ENCODE peak calls at places on chromosomes 16 and 17, in four cellular contexts. D, N, P and Y are unnamed samples. For H3K9me3, the result is how much of the 10 kb centered on the place peaks cover.

GRCh38 chr16:30997000-30997886 is 12.2 kb downstream of the HSD3B7 start:
- DNase-seq in N (peak), D (peak), P (peak), Y (no peak)

GRCh38 chr16:82735696-82736095 is 108.9 kb downstream of the CDH13 start:
- DNase-seq in N (no peak), D (no peak), P (no peak), Y (no peak)

GRCh38 chr16:50183316-50183715 is 30.2 kb downstream of the TENT4B start:
- DNase-seq in N (no peak), P (no peak), D (no peak), Y (no peak)

GRCh38 chr16:1159973-1160772 is 7.3 kb downstream of the CACNA1H start:
- DNase-seq in D (no peak), N (no peak), P (no peak), Y (no peak)

GRCh38 chr16:86823895-86824671 is 245.7 kb downstream of the FOXL1 start:
- DNase-seq in N (no peak), D (no peak), P (no peak), Y (no peak)

GRCh38 chr17:82874011-82874835 is 34.4 kb upstream of the ZNF750 start:
- DNase-seq in D (peak), P (peak), N (peak), Y (no peak)

GRCh38 chr17:20988001-20988641 is 54.7 kb downstream of the USP22 start:
- DNase-seq in D (no peak), P (no peak), N (no peak), Y (no peak)

GRCh38 chr17:48587276-48588073 is 2.6 kb downstream of the HOXB3 start:
- DNase-seq in P (no peak), N (no peak), D (no peak), Y (no peak)

GRCh38 chr17:66526827-66527226 is 224.4 kb downstream of the PRKCA start:
- DNase-seq in D (no peak), N (no peak), P (no peak), Y (no peak)

GRCh38 chr16:49972280-49972679 is 52.7 kb upstream of the CNEP1R1 start:
- DNase-seq in D (no peak), N (no peak), P (no peak), Y (no peak)

GRCh38 chr17:48825446-48826381 is 5.1 kb upstream of the CALCOCO2 start:
- DNase-seq in P (no peak), D (no peak), N (no peak), Y (no peak)

GRCh38 chr16:4021070-4021779 is 95.0 kb downstream of the ADCY9 start:
- DNase-seq in D (peak), P (peak), N (no peak), Y (no peak)

GRCh38 chr16:27313422-27314160 is at the start of gene IL4R:
- DNase-seq in P (peak), D (peak), N (peak), Y (no peak)

GRCh38 chr17:62723842-62724241 is 84.3 kb downstream of the MARCHF10 start:
- DNase-seq in P (no peak), D (no peak), N (no peak), Y (no peak)

GRCh38 chr17:62722625-62723024 is 85.5 kb downstream of the MARCHF10 start:
- DNase-seq in P (no peak), N (no peak), D (no peak), Y (no peak)

GRCh38 chr17:62727916-62728672 is 80.0 kb downstream of the MARCHF10 start:
- DNase-seq in D (no peak), P (no peak), N (no peak), Y (no peak)

GRCh38 chr17:62725791-62726249 is 82.3 kb downstream of the MARCHF10 start:
- DNase-seq in P (no peak), D (no peak), N (no peak), Y (no peak)

DNA sequence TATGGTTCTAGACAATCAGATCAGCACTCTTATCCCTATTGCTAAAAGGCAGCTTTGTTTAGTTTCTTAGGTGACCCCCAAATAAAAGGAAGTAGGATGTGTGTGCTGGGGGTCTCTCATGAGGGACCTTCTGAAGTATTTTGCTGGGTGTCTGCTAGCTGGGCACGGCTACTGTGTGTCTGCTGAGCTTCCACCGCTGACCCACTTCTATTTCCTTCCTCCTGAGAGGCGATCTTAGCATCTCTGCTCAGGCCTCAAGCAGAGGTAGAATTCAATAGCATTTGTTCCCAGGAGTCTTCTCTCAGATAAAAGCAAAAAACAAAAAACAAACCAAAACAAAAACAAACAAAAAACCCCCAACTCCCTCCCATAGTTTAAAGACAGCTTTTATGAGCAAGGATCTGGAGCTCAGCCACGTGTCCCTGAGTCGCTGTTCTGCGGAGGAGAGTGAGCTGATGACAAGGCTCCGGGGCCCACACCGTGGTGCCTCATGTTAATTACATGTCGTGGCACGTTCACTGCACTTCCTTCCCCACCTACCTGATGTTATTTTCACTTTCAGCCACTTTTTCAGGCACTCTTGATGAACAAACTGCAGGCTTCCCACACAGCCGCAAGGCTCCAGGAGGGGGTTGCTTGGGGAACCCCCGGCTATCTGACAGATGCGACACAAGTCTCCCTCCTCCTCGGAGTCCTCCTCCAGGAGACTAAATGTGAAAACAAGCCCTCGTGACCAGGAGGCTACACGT is 83.5 kb downstream of the MARCHF10 start:
- DNase-seq in P (no peak), N (no peak), D (no peak), Y (no peak)
- H3K4me3 ChIP-seq in P (no peak), N (no peak), D (no peak), Y (peak)

DNA sequence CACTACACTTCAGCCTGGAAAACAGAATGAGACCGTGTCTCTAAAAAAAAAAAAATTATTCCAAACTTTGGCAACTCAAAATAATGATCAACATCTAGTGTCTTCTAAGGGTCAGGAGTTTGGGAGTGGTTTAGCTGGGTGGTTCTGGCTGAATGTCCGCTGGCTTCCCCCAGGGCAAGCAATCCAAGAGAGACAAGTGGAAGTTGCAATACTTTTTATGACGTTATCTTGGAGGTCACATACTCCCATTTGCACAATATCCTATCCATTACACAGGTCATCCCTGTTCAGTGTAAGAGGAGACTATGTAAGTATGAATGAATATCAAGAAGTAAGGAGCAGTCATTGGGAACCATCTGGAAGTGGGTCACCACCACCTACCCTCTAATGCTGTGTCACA is 15.2 kb upstream of the CLEC3A start:
- DNase-seq in D (no peak), N (no peak), P (no peak), Y (no peak)
- H3K9me3 ChIP-seq in D (under half), N (under half), P (under half), Y (under half)

DNA sequence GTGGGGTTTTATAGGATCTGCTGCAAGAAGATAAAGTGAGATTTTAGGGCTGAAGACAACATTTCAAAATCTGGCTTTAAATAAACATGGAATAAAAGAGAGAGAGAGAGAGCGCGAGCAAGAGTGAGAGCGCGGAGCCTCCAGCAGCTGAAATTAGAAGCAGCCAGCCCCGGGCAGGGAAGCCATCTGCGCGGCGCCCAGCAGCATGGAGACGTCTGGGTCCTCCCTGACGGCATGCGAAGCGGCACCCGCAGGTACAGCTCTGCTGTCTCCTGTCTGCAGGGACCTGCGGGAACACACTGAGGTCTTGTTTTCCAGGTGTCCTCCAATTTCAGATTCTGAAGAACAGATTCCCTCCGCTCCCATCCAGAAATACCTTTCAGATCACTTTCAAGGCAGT is 7.9 kb upstream of the BAIAP2 start:
- DNase-seq in D (no peak), P (no peak), N (no peak), Y (no peak)
- H3K4me3 ChIP-seq in D (no peak), P (no peak), N (no peak), Y (peak)

GRCh38 chr16:79276506-79276905 is 324.0 kb downstream of the MAF start:
- DNase-seq in N (no peak), D (no peak), P (no peak), Y (no peak)
- H3K9me3 ChIP-seq in N (under half), D (under half), P (under half), Y (under half)